ENCODE peak calls at places on chromosome 12, in six cellular contexts. T, Y, X, O, Z and G are unnamed samples.

GRCh38 chr12:47718531-47718930 is 6.8 kb downstream of the ENDOU start:
- DNase-seq in T (no peak), O (no peak), Z (no peak), X (no peak), Y (no peak), G (no peak)

GRCh38 chr12:98740751-98741150 is 95.7 kb downstream of the APAF1 start:
- DNase-seq in Y (no peak), T (no peak), X (no peak), O (no peak), Z (no peak), G (no peak)

GRCh38 chr12:29158364-29158763 is 9.3 kb downstream of the FAR2 start:
- DNase-seq in Z (no peak), Y (no peak), X (no peak), T (no peak), O (no peak), G (no peak)

GRCh38 chr12:69068431-69068830 is 135.5 kb upstream of the CPM start:
- DNase-seq in T (peak), Z (no peak), X (no peak), O (no peak), Y (no peak), G (no peak)

GRCh38 chr12:94074970-94075695 is 73.2 kb upstream of the PLXNC1 start:
- DNase-seq in Z (peak), T (peak), O (peak), X (peak), Y (no peak), G (peak)

GRCh38 chr12:54981796-54982195 is 2.8 kb downstream of the TESPA1 start:
- DNase-seq in X (no peak), Z (no peak), Y (no peak), T (no peak), O (no peak), G (no peak)

GRCh38 chr12:110932048-110932447 is 11.7 kb upstream of the MYL2 start:
- DNase-seq in T (no peak), X (no peak), Z (no peak), O (no peak), Y (no peak), G (no peak)

GRCh38 chr12:84507914-84508313 is 404.7 kb downstream of the SLC6A15 start:
- DNase-seq in X (no peak), O (no peak), Y (no peak), T (no peak), Z (no peak), G (no peak)

GRCh38 chr12:124517260-124518050 is 50.0 kb downstream of the NCOR2 start:
- DNase-seq in Y (no peak), Z (peak), O (peak), T (peak), X (peak), G (peak)

GRCh38 chr12:49944046-49944445 is 6.5 kb upstream of the AQP2 start:
- DNase-seq in Z (no peak), O (no peak), Y (no peak), T (no peak), X (no peak), G (no peak)
- TF ChIP-seq POLR2A in Z (no peak), O (no peak), Y (no peak), T (no peak), X (no peak), G (no peak)

GRCh38 chr12:12718382-12718761 is 1.2 kb downstream of the CDKN1B start:
- DNase-seq in Z (no peak), Y (no peak), T (no peak), X (no peak), O (no peak), G (no peak)
- TF ChIP-seq POLR2A in Z (no peak), Y (no peak), T (no peak), X (no peak), O (no peak), G (no peak)

DNA sequence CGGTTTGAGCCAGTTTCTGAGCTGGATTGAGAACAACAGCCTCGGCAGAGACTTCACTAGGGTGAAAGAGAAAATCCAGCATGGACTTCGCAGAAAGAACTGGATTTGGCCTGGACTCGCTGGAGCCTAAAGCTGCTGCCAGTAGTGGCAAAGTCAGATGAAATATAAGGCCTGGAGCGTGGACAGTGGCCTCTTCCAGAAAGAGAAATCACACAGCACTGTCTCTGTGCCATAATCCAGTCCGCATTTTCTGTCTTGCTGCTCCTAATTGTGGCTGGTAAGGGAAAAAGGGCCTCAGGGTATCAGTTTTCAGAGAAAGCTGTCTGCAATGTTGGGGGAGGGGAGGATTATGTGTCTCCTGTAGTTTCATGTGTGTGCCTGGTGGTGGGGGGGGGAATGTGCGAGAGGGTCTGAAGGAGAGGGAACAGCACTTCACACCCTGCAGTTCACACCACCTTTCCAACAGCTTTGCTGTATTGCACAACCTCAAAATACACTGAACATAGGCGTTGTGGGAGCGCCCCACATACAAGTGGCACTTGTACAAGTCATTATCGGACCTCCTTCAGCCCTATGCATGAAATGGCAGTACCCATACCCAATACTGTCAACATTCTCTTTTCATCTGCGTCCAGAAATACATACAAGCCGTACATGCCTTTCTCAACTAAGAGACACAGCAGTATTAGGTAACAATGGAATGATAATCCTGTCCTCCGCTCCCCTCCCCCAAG is 107.6 kb upstream of the ATF7IP start:
- DNase-seq in X (peak), Y (no peak), Z (peak), T (peak), O (peak), G (peak)
- TF ChIP-seq POLR2A in X (no peak), Y (no peak), Z (no peak), T (no peak), O (no peak), G (peak)

GRCh38 chr12:131422744-131423143 is 288.1 kb upstream of the SFSWAP start:
- DNase-seq in O (no peak), Z (no peak), X (no peak), T (no peak), Y (no peak), G (no peak)
- TF ChIP-seq POLR2A in O (no peak), Z (no peak), X (no peak), T (no peak), Y (no peak), G (no peak)